ENCODE peak calls at places on chromosome 18, in seven cellular contexts. V is HCT116, X is fibroblast of villous mesenchyme, F is RWPE2, Y is right lobe of liver, H is Caco-2, L is uterus. I is an unnamed sample.
A peak's percentile ranks its signal among the peaks of the same experiment; 100 is the strongest.

GRCh38 chr18:60232541-60232940 is 140.0 kb downstream of the MC4R start:
- DNase-seq in V (peak; percentile 52), X (peak; percentile 13), F (no peak), Y (no peak), H (no peak), L (no peak), I (peak; percentile 50)

GRCh38 chr18:48050176-48050575 is 119.7 kb upstream of the SMAD2 start:
- DNase-seq in V (no peak), X (no peak), F (no peak), Y (no peak), H (no peak), L (no peak), I (no peak)

GRCh38 chr18:78402966-78403365 is 576.7 kb upstream of the SALL3 start:
- DNase-seq in V (no peak), X (no peak), F (no peak), Y (no peak), H (no peak), L (no peak), I (no peak)

GRCh38 chr18:21650301-21650700 is 38.2 kb downstream of the SNRPD1 start:
- DNase-seq in V (no peak), X (no peak), F (no peak), Y (no peak), H (no peak), L (no peak), I (no peak)

GRCh38 chr18:78984941-78985784 is 5.5 kb downstream of the SALL3 start:
- DNase-seq in V (no peak), X (peak; percentile 16), F (no peak), Y (no peak), H (no peak), L (no peak), I (peak; percentile 14)

GRCh38 chr18:36888778-36889177 is 59.9 kb downstream of the KIAA1328 start:
- DNase-seq in V (no peak), X (no peak), F (no peak), Y (no peak), H (no peak), L (no peak), I (no peak)

GRCh38 chr18:36692331-36692730 is 136.5 kb downstream of the TPGS2 start:
- DNase-seq in V (no peak), X (peak; percentile 13), F (no peak), Y (no peak), H (no peak), L (no peak), I (no peak)

GRCh38 chr18:57586243-57587049 is at the start of gene FECH:
- DNase-seq in V (peak; percentile 12), X (peak; percentile 71), F (peak; percentile 61), Y (peak; percentile 94), H (peak; percentile 50), L (peak; percentile 82), I (peak; percentile 66)

GRCh38 chr18:2846638-2847340 is at the start of gene EMILIN2:
- DNase-seq in V (no peak), X (peak; percentile 45), F (no peak), Y (peak; percentile 71), H (peak; percentile 55), L (peak; percentile 72), I (peak; percentile 53)

GRCh38 chr18:51537487-51537886 is 340.0 kb upstream of the MEX3C start:
- DNase-seq in V (no peak), X (peak; percentile 13), F (no peak), Y (no peak), H (peak; percentile 42), L (no peak), I (peak; percentile 54)

DNA sequence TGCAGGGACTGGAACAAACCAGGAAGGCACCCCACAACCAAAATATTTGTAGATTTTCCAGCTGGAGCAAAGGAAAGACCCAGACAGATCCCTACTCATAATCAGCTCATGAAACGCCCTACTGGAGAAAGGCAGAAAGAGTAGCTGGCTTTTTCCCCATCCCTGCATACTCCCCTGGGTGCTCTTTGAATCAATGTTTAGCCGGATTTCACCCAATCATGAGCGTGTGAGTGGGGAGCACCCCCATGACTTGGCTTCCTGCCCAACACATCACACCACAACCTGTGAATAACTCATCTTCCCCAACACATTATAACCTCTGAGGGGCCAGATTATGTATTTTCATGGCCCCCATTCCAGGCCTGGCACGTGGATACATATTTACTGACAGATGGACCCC is 35.1 kb upstream of the SLC14A1 start:
- DNase-seq in V (no peak), X (no peak), F (no peak), Y (no peak), H (no peak), L (no peak), I (peak; percentile 60)
- H3K4me3 ChIP-seq in V (no peak overlapping the region), X (no peak overlapping the region), F (no peak overlapping the region), Y (no peak overlapping the region), H (no peak overlapping the region), L (no peak overlapping the region), I (no peak overlapping the region)

DNA sequence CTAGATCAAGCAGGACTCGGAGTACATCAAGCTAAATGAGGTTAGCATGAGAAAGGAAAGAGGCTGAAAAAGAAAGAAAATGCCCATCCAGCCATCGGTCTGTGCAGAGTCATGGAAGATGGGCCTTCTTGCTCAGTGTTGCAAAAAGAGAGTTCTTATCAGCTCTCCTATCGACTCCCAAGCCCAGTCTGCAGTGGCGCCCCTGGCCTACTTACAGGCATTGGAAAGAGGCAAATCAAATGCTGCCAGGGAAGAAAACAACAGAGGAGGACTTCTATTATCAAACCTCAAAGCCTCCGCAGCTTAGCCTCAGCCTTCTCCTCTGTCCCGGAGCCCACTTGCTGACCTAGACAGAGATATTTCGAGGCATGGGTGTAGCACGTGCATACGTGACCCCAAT is 66.0 kb downstream of the CDH2 start:
- DNase-seq in V (no peak), X (no peak), F (no peak), Y (no peak), H (no peak), L (no peak), I (no peak)
- TF ChIP-seq CTCF in V (no peak), X (no peak), F (no peak), Y (no peak), H (no peak), L (no peak), I (no peak)

GRCh38 chr18:62585274-62586147 is 62.7 kb downstream of the ZCCHC2 start:
- DNase-seq in V (no peak), X (no peak), F (no peak), Y (no peak), H (no peak), L (no peak), I (no peak)
- H3K4me3 ChIP-seq in V (no peak overlapping the region), X (no peak overlapping the region), F (no peak overlapping the region), Y (no peak overlapping the region), H (no peak overlapping the region), L (no peak overlapping the region), I (no peak overlapping the region)

GRCh38 chr18:27750014-27750413 is 426.9 kb downstream of the CDH2 start:
- DNase-seq in V (peak; percentile 19), X (peak; percentile 47), F (no peak), Y (no peak), H (no peak), L (no peak), I (peak; percentile 95)
- TF ChIP-seq CTCF in V (peak; percentile 56), X (peak; percentile 73), F (peak; percentile 63), Y (peak; percentile 64), H (no peak), L (no peak), I (peak; percentile 97)

DNA sequence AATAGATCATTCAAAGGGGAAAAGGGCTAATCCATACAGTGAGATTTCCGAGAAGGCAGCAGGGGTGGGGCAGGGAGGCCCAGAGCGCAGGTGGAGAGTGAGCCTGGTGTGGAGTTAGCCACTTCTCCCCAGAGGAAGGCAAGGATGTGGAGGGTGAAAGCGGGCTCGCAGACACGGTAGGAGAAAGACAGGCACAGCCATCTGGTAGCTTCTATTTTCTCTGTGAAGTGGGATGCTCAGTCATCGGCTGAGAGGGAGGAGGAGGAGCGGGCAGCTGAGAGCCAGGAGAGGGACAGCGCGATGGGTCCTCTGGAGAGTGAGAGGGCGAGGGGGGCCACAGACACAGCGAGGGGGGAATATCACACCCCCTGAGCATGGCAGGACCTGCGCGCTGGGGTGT is 153.3 kb upstream of the NDUFV2 start:
- DNase-seq in V (no peak), X (peak; percentile 37), F (no peak), Y (no peak), H (no peak), L (no peak), I (no peak)
- H3K4me3 ChIP-seq in V (no peak overlapping the region), X (peak overlapping the region; percentile 38), F (no peak overlapping the region), Y (no peak overlapping the region), H (no peak overlapping the region), L (no peak overlapping the region), I (no peak overlapping the region)

DNA sequence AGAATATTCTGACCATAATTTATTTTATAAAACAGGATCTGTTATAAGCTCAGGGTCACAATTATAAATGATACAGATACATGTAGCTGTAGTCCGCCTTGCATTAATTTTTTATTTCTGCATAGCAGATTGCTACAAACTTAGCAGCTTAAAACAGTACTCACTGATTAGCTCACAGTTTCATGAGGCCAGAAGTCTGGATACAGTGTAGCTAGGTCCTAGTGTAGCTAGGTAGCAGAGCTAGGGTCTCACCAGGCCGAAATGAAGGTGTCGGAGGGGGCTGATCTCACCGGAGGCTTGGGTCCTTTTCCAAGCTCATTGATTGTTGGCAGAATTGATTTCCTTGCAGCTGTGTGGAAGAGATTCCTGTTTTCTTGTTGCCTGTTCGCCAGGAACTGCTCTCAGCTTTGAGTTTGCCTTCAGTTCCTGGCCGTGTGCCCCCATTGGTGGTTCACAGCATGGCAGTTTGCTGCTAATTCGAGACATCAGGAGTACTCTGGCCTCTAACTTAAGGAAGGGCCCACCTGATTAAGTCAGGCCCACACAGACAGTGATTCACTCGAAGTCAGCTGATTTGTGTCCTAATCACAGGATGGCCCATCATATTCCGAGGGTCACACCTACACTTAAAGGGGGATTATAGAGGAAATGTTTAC is 18.4 kb downstream of the NAPG start:
- DNase-seq in V (no peak), X (peak; percentile 18), F (no peak), Y (no peak), H (no peak), L (no peak), I (peak; percentile 27)
- TF ChIP-seq CTCF in V (no peak), X (no peak), F (no peak), Y (no peak), H (no peak), L (no peak), I (peak; percentile 42)

GRCh38 chr18:35029770-35030169 is 11.4 kb upstream of the MAPRE2 start:
- DNase-seq in V (no peak), X (no peak), F (no peak), Y (no peak), H (no peak), L (no peak), I (peak; percentile 59)
- H3K4me3 ChIP-seq in V (no peak overlapping the region), X (peak overlapping the region; percentile 15), F (no peak overlapping the region), Y (peak overlapping the region; percentile 31), H (no peak overlapping the region), L (no peak overlapping the region), I (peak overlapping the region; percentile 11)